ENCODE peak calls at places on chromosomes 7 and 10, in four cellular contexts. U, E, S and T are unnamed samples.

GRCh38 chr7:80940539-80941205 is 21.8 kb upstream of the SEMA3C start:
- DNase-seq in U (no peak), E (no peak), S (peak; percentile 88), T (no peak)

GRCh38 chr10:21183025-21183424 is 285.9 kb upstream of the NEBL start:
- DNase-seq in U (no peak), E (no peak), S (no peak), T (no peak)

GRCh38 chr7:90224204-90224603 is 12.7 kb downstream of the STEAP2 start:
- DNase-seq in U (no peak), E (no peak), S (no peak), T (peak; percentile 75)

GRCh38 chr7:134777908-134778580 is 1.4 kb upstream of the CALD1 start:
- DNase-seq in U (no peak), E (peak; percentile 8), S (no peak), T (no peak)

GRCh38 chr7:110373514-110374258 is 717.2 kb upstream of the LRRN3 start:
- DNase-seq in U (no peak), E (no peak), S (no peak), T (no peak)

GRCh38 chr10:74753295-74754211 is 72.8 kb upstream of the KAT6B start:
- DNase-seq in U (no peak), E (no peak), S (peak; percentile 100), T (peak; percentile 71)

GRCh38 chr10:130246113-130246512 is 109.9 kb downstream of the GLRX3 start:
- DNase-seq in U (no peak), E (no peak), S (no peak), T (peak; percentile 16)

GRCh38 chr10:117137031-117137910 is 799 bp downstream of the VAX1 start:
- DNase-seq in U (peak; percentile 73), E (no peak), S (peak; percentile 51), T (peak; percentile 85)

GRCh38 chr10:10141983-10142382 is 875.7 kb upstream of the CELF2 start:
- DNase-seq in U (no peak), E (no peak), S (no peak), T (peak; percentile 57)

GRCh38 chr10:69453759-69454158 is 2.5 kb downstream of the TSPAN15 start:
- DNase-seq in U (no peak), E (no peak), S (peak; percentile 75), T (no peak)

GRCh38 chr10:69449841-69450240 is 1.4 kb upstream of the TSPAN15 start:
- DNase-seq in U (no peak), E (peak; percentile 63), S (peak; percentile 98), T (peak; percentile 91)

GRCh38 chr10:69451209-69451783 is at the start of gene TSPAN15:
- DNase-seq in U (peak; percentile 97), E (peak; percentile 72), S (peak; percentile 99), T (peak; percentile 98)

GRCh38 chr10:69452676-69453415 is 1.6 kb downstream of the TSPAN15 start:
- DNase-seq in U (no peak), E (no peak), S (peak; percentile 63), T (no peak)

DNA sequence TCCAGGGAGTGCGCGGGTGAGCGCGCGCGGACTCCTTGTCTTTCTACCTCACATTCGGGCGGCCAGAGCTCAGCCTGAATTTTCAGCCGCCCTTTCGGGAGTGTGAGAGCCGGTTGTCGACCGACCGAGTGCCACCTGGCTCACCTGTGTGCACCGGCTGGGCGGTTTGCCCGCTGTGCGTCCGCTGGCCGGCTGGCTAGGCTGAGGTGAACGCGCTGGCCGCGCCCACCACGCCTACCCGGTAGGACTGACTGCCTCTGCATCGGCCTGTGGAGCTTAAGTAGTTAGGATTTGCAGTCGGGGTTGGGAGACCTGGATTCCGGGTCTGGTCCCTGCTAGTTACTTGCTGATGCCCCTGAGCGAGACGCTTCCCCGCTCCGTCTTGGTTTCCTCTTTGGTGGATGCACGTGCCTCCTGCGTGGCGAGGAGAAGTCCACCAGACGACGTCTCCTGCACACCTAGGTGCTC is 553 bp downstream of the TSPAN15 start:
- DNase-seq in U (peak; percentile 89), E (no peak), S (peak; percentile 85), T (peak; percentile 84)
- H3K4me1 ChIP-seq in U (peaks cover 13% of the 10 kb centered on the region), E (peaks cover 12% of the 10 kb centered on the region), S (peaks cover 87% of the 10 kb centered on the region), T (no peaks in the 10 kb centered on the region)

DNA sequence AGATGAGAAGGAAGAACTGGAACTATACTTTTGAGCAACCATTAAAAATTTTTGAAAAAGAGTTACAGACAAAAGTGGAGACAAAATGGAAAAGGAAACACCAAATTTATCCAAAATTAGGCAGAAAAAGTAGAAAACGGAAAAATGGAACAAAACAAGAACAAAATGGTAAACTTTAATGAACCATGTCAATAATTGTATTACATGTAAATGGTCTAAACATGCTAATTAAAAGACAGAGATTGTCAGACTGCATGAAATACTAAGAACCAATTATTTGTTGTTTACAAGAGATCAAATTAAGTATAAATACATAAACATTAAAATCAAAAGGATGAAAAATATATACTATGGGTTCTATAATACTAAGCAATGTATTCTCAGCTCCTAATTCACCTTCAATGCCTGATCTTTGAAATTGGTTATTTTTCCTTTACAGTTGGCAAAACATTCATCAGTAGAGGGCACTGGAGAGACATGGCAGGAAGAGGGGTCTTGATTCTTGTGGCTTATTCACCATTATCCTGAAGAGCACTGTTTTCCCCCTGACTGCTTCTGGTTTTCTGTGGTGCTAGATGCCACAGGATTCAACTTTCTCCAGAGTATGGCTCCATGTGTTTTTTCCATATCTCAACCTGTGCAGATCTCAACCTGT is 124.9 kb downstream of the ELFN1 start:
- DNase-seq in U (no peak), E (no peak), S (no peak), T (no peak)
- TF ChIP-seq CTCF in U (no peak), E (no peak), S (peak; percentile 21), T (peak; percentile 46)

GRCh38 chr10:78260141-78260540 is 226.5 kb downstream of the RPS24 start:
- DNase-seq in U (no peak), E (no peak), S (no peak), T (no peak)

GRCh38 chr10:78261291-78261690 is 227.6 kb downstream of the RPS24 start:
- DNase-seq in U (no peak), E (no peak), S (no peak), T (no peak)

GRCh38 chr10:78258303-78259030 is 224.8 kb downstream of the RPS24 start:
- DNase-seq in U (no peak), E (no peak), S (peak; percentile 62), T (no peak)

GRCh38 chr10:78260675-78261074 is 227.0 kb downstream of the RPS24 start:
- DNase-seq in U (no peak), E (no peak), S (no peak), T (no peak)

GRCh38 chr10:78259394-78259793 is 225.7 kb downstream of the RPS24 start:
- DNase-seq in U (no peak), E (no peak), S (no peak), T (no peak)
- H3K4me1 ChIP-seq in U (no peaks in the 10 kb centered on the region), E (no peaks in the 10 kb centered on the region), S (peaks cover 30% of the 10 kb centered on the region), T (no peaks in the 10 kb centered on the region)

GRCh38 chr10:94640562-94640961 is 43.0 kb upstream of the CYP2C18 start:
- DNase-seq in U (no peak), E (no peak), S (no peak), T (no peak)
- TF ChIP-seq CTCF in U (no peak), E (no peak), S (no peak), T (no peak)

GRCh38 chr7:44263342-44264082 is 61.9 kb downstream of the CAMK2B start:
- DNase-seq in U (no peak), E (no peak), S (no peak), T (no peak)
- H3K4me1 ChIP-seq in U (no peaks in the 10 kb centered on the region), E (peaks cover 19% of the 10 kb centered on the region), S (peaks cover 33% of the 10 kb centered on the region), T (no peaks in the 10 kb centered on the region)

DNA sequence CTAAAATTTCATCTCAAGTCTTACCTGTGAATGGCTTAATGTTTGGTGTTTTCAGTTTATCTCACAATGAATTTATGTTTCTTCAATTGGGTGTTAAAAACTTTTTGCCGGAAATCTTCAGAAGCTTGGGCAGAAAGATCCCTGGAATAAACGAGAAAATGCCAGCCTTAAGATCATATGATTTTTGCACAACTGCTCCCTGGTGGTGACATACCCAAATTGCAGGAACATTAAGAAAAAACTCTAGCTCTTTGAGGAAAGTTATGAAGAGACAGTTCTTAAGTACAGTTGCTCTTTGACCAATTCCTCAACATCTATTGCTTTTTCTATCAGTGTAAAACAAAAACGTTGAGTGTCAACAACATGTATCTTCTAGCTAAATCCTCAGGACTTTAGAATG is 48.2 kb upstream of the CREB5 start:
- DNase-seq in U (no peak), E (no peak), S (peak; percentile 50), T (no peak)
- TF ChIP-seq CTCF in U (no peak), E (no peak), S (peak; percentile 62), T (peak; percentile 76)

GRCh38 chr10:71996598-71997371 is 32.6 kb downstream of the CHST3 start:
- DNase-seq in U (peak; percentile 5), E (no peak), S (no peak), T (no peak)
- H3K4me1 ChIP-seq in U (no peaks in the 10 kb centered on the region), E (peaks cover 79% of the 10 kb centered on the region), S (peaks cover 20% of the 10 kb centered on the region), T (no peaks in the 10 kb centered on the region)

GRCh38 chr7:103432713-103433112 is 13.3 kb downstream of the SLC26A5 start:
- DNase-seq in U (no peak), E (no peak), S (peak; percentile 60), T (no peak)
- TF ChIP-seq CTCF in U (no peak), E (no peak), S (no peak), T (no peak)

GRCh38 chr10:114723361-114723760 is 65.3 kb upstream of the ABLIM1 start:
- DNase-seq in U (no peak), E (no peak), S (no peak), T (no peak)

GRCh38 chr10:114716811-114717404 is 58.8 kb upstream of the ABLIM1 start:
- DNase-seq in U (no peak), E (no peak), S (no peak), T (no peak)

GRCh38 chr10:114718386-114718785 is 60.3 kb upstream of the ABLIM1 start:
- DNase-seq in U (no peak), E (no peak), S (no peak), T (no peak)

GRCh38 chr10:114720685-114721278 is 62.7 kb upstream of the ABLIM1 start:
- DNase-seq in U (no peak), E (no peak), S (no peak), T (no peak)

GRCh38 chr10:114719311-114719710 is 61.2 kb upstream of the ABLIM1 start:
- DNase-seq in U (no peak), E (no peak), S (no peak), T (no peak)
- H3K4me1 ChIP-seq in U (no peaks in the 10 kb centered on the region), E (no peaks in the 10 kb centered on the region), S (peaks cover 24% of the 10 kb centered on the region), T (no peaks in the 10 kb centered on the region)

DNA sequence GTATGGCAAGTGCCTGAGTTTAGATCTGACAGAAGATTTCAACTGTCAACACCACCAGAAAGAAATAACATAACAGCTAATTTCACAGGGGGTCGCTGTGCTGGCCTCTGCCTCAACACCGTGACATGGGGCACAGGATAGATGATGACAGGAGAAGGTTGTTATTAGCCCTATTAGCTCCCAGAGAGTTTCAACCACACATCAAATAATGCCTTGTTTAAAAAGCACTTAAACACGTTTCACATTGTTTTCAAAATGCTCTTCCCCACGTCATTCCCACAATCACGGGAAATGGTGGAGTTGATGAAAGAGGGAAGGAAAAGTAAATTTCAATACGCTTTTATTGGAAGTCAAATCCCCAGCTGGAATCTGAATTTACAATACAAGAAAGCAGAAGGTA is 184.7 kb downstream of the MAGI2 start:
- DNase-seq in U (no peak), E (no peak), S (no peak), T (no peak)
- TF ChIP-seq CTCF in U (no peak), E (no peak), S (no peak), T (peak; percentile 25)